ENCODE peak calls at places on chromosome 22, in eight cellular contexts. One of them, this sample, is unnamed.

GRCh38 chr22:25038771-25039170 is 86.3 kb downstream of the KIAA1671 start:
- DNase-seq in choroid plexus epithelial cell: no peak
- DNase-seq in cardiac muscle cell: no peak
- DNase-seq in AG04450: no peak
- DNase-seq in heart left ventricle: no peak
- DNase-seq in lung: no peak
- DNase-seq in esophagus muscularis mucosa: no peak
- DNase-seq in fibroblast of the aortic adventitia: no peak
- DNase-seq in this sample: no peak

GRCh38 chr22:48738204-48738980 is 1089.3 kb downstream of the BRD1 start:
- DNase-seq in lung: no peak
- DNase-seq in heart left ventricle: no peak
- DNase-seq in fibroblast of the aortic adventitia: no peak
- DNase-seq in AG04450: no peak
- DNase-seq in choroid plexus epithelial cell: no peak
- DNase-seq in cardiac muscle cell: no peak
- DNase-seq in esophagus muscularis mucosa: no peak
- DNase-seq in this sample: no peak

GRCh38 chr22:48536691-48537591 is 1290.7 kb downstream of the BRD1 start:
- DNase-seq in choroid plexus epithelial cell: no peak
- DNase-seq in AG04450: no peak
- DNase-seq in esophagus muscularis mucosa: no peak
- DNase-seq in fibroblast of the aortic adventitia: no peak
- DNase-seq in lung: no peak
- DNase-seq in cardiac muscle cell: no peak
- DNase-seq in heart left ventricle: no peak
- DNase-seq in this sample: no peak

GRCh38 chr22:32106930-32107329 is 52.2 kb downstream of the C22orf42 start:
- DNase-seq in esophagus muscularis mucosa: peak; percentile 37
- DNase-seq in choroid plexus epithelial cell: peak; percentile 26
- DNase-seq in heart left ventricle: no peak
- DNase-seq in fibroblast of the aortic adventitia: peak; percentile 8
- DNase-seq in lung: no peak
- DNase-seq in cardiac muscle cell: peak; percentile 27
- DNase-seq in AG04450: no peak
- DNase-seq in this sample: no peak

GRCh38 chr22:26785942-26786341 is 128.6 kb downstream of the MIAT start:
- DNase-seq in choroid plexus epithelial cell: no peak
- DNase-seq in cardiac muscle cell: no peak
- DNase-seq in fibroblast of the aortic adventitia: no peak
- DNase-seq in AG04450: no peak
- DNase-seq in heart left ventricle: no peak
- DNase-seq in lung: no peak
- DNase-seq in esophagus muscularis mucosa: no peak
- DNase-seq in this sample: no peak

GRCh38 chr22:39419096-39419495 is 19.5 kb downstream of the TAB1 start:
- DNase-seq in esophagus muscularis mucosa: no peak
- DNase-seq in lung: no peak
- DNase-seq in cardiac muscle cell: no peak
- DNase-seq in choroid plexus epithelial cell: no peak
- DNase-seq in fibroblast of the aortic adventitia: no peak
- DNase-seq in AG04450: no peak
- DNase-seq in heart left ventricle: no peak
- DNase-seq in this sample: no peak

GRCh38 chr22:28883917-28884753 is 763 bp downstream of the ZNRF3 start:
- DNase-seq in cardiac muscle cell: peak; percentile 55
- DNase-seq in choroid plexus epithelial cell: peak; percentile 60
- DNase-seq in heart left ventricle: peak; percentile 66
- DNase-seq in fibroblast of the aortic adventitia: peak; percentile 30
- DNase-seq in AG04450: no peak
- DNase-seq in esophagus muscularis mucosa: no peak
- DNase-seq in lung: no peak
- DNase-seq in this sample: no peak

GRCh38 chr22:22235564-22235963 is 9.0 kb upstream of the VPREB1 start:
- DNase-seq in lung: no peak
- DNase-seq in esophagus muscularis mucosa: peak; percentile 80
- DNase-seq in AG04450: no peak
- DNase-seq in heart left ventricle: no peak
- DNase-seq in choroid plexus epithelial cell: peak; percentile 42
- DNase-seq in fibroblast of the aortic adventitia: peak; percentile 33
- DNase-seq in cardiac muscle cell: peak; percentile 29
- DNase-seq in this sample: no peak

GRCh38 chr22:25081409-25081824 is 118.2 kb upstream of the CRYBB3 start:
- DNase-seq in fibroblast of the aortic adventitia: no peak
- DNase-seq in heart left ventricle: no peak
- DNase-seq in lung: no peak
- DNase-seq in esophagus muscularis mucosa: no peak
- DNase-seq in choroid plexus epithelial cell: peak; percentile 58
- DNase-seq in cardiac muscle cell: peak; percentile 39
- DNase-seq in AG04450: no peak
- DNase-seq in this sample: no peak

GRCh38 chr22:22171357-22172218 is 73.0 kb upstream of the VPREB1 start:
- DNase-seq in fibroblast of the aortic adventitia: no peak
- DNase-seq in choroid plexus epithelial cell: peak; percentile 18
- DNase-seq in cardiac muscle cell: peak; percentile 5
- DNase-seq in esophagus muscularis mucosa: peak; percentile 90
- DNase-seq in lung: no peak
- DNase-seq in heart left ventricle: no peak
- DNase-seq in AG04450: no peak
- DNase-seq in this sample: no peak

DNA sequence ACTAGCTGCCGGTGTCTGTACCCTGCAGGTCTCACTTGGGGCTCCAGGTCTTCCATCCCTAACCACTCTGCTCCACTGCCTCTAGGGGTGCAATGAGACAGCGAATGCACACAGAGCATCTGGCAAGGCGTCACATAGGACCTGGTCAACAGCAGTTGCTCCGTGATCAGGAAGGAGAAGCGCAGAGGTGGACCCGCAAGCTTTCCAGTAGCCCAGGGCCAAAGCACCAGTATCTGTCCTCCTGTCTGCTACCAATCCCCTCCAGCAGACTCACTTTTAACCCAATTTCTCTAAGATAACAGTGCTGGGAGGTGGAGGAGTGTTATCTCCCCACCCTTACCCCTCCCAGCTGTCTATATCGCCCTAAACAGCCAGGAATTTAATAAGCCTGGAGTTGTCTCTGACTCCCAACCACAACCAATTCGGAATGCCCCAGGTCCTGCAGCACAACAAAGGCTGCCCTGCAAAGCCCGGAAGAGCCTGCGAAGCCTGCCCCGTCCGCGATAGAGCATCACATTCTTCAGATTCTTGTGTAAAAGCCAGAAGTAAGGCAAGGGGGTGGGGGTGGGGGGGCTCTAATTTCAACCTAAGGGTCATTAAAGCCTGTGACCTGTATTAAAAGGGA is 19.3 kb downstream of the MYH9 start:
- DNase-seq in AG04450: peak; percentile 63
- DNase-seq in fibroblast of the aortic adventitia: peak; percentile 83
- DNase-seq in lung: no peak
- DNase-seq in choroid plexus epithelial cell: peak; percentile 83
- DNase-seq in esophagus muscularis mucosa: no peak
- DNase-seq in heart left ventricle: no peak
- DNase-seq in cardiac muscle cell: peak; percentile 91
- DNase-seq in this sample: peak; percentile 60
- TF ChIP-seq CTCF in AG04450: peak; percentile 3
- TF ChIP-seq CTCF in fibroblast of the aortic adventitia: no peak
- TF ChIP-seq CTCF in lung: peak; percentile 4
- TF ChIP-seq CTCF in choroid plexus epithelial cell: peak; percentile 34
- TF ChIP-seq CTCF in esophagus muscularis mucosa: peak; percentile 20
- TF ChIP-seq CTCF in heart left ventricle: no peak
- TF ChIP-seq CTCF in cardiac muscle cell: peak; percentile 28
- TF ChIP-seq CTCF in this sample: peak; percentile 44

DNA sequence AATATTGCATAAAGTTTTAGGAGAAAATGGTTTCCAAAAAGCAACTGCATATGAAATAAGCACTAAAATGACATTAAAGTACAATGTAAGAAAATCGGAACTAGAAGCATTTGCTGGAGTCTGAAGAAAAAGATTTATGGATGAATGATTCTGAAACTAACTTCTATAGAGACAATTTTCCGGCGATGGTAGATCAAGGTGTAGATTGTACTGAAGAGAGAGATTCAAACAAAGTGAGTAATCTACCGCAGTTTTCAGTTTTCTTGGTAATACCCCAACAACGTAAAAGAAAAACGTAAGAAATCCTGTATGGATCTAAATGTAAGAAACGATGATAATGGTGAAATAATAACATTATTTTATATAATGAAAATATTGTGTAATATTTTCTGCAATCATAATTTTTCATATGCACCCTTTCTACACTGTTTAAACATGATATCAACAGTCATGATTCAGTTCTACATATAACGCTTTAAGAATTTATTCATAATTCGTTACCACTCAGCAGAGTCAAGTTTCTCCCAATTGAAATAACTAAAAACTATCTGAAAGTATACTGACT is 1.8 kb upstream of the CDPF1 start:
- DNase-seq in fibroblast of the aortic adventitia: no peak
- DNase-seq in heart left ventricle: no peak
- DNase-seq in cardiac muscle cell: no peak
- DNase-seq in esophagus muscularis mucosa: no peak
- DNase-seq in AG04450: no peak
- DNase-seq in choroid plexus epithelial cell: no peak
- DNase-seq in lung: no peak
- DNase-seq in this sample: no peak
- H3K4me3 ChIP-seq in fibroblast of the aortic adventitia: no peak overlapping the region
- H3K4me3 ChIP-seq in heart left ventricle: no peak overlapping the region
- H3K4me3 ChIP-seq in cardiac muscle cell: no peak overlapping the region
- H3K4me3 ChIP-seq in esophagus muscularis mucosa: peak overlapping the region; percentile 75
- H3K4me3 ChIP-seq in AG04450: no peak overlapping the region
- H3K4me3 ChIP-seq in choroid plexus epithelial cell: no peak overlapping the region
- H3K4me3 ChIP-seq in lung: no peak overlapping the region
- H3K4me3 ChIP-seq in this sample: no peak overlapping the region

DNA sequence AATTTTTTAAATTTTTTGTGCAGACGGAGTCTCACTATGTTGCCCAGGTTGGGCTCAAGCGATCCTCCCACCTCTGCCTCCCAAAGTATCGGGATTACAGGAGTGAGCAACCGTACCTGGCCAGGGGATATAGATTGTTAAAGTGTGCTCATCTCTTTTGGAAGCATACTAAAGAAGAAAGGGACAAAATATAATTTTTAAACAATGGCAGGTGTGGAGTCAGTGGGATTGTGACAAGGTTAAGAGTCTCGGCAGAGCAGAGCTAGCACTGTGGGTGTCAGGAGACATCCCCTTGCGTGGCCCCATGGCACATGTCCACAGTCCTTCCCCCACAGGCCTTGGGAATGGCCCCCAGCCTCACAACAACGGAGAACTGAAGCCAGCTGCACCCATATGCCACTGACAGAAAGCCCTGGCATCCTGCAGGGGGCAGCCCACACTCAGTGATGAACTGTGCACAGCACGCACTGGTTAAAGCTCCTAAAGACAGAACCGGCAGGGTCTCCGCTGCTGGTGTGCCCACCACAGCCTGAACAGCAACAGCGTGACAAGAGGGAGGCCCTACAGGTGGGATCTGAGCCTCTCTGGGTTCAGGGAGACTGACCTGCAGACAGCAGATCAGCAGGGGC is 29.9 kb downstream of the SERPIND1 start:
- DNase-seq in lung: no peak
- DNase-seq in esophagus muscularis mucosa: no peak
- DNase-seq in fibroblast of the aortic adventitia: peak; percentile 31
- DNase-seq in cardiac muscle cell: peak; percentile 56
- DNase-seq in AG04450: peak; percentile 16
- DNase-seq in heart left ventricle: no peak
- DNase-seq in choroid plexus epithelial cell: peak; percentile 70
- DNase-seq in this sample: no peak
- TF ChIP-seq CTCF in lung: no peak
- TF ChIP-seq CTCF in esophagus muscularis mucosa: peak; percentile 14
- TF ChIP-seq CTCF in fibroblast of the aortic adventitia: peak; percentile 52
- TF ChIP-seq CTCF in cardiac muscle cell: peak; percentile 69
- TF ChIP-seq CTCF in AG04450: peak; percentile 79
- TF ChIP-seq CTCF in heart left ventricle: no peak
- TF ChIP-seq CTCF in choroid plexus epithelial cell: peak; percentile 84
- TF ChIP-seq CTCF in this sample: peak; percentile 73

GRCh38 chr22:30212996-30213441 is 33.5 kb downstream of the LIF start:
- DNase-seq in fibroblast of the aortic adventitia: peak; percentile 86
- DNase-seq in heart left ventricle: no peak
- DNase-seq in AG04450: no peak
- DNase-seq in cardiac muscle cell: peak; percentile 93
- DNase-seq in esophagus muscularis mucosa: no peak
- DNase-seq in choroid plexus epithelial cell: peak; percentile 91
- DNase-seq in lung: no peak
- DNase-seq in this sample: no peak
- H3K4me3 ChIP-seq in fibroblast of the aortic adventitia: no peak overlapping the region
- H3K4me3 ChIP-seq in heart left ventricle: no peak overlapping the region
- H3K4me3 ChIP-seq in AG04450: no peak overlapping the region
- H3K4me3 ChIP-seq in cardiac muscle cell: no peak overlapping the region
- H3K4me3 ChIP-seq in esophagus muscularis mucosa: no peak overlapping the region
- H3K4me3 ChIP-seq in choroid plexus epithelial cell: no peak overlapping the region
- H3K4me3 ChIP-seq in lung: no peak overlapping the region
- H3K4me3 ChIP-seq in this sample: no peak overlapping the region

GRCh38 chr22:43000441-43001175 is 14.3 kb downstream of the PACSIN2 start:
- DNase-seq in cardiac muscle cell: peak; percentile 40
- DNase-seq in lung: no peak
- DNase-seq in AG04450: no peak
- DNase-seq in esophagus muscularis mucosa: no peak
- DNase-seq in heart left ventricle: no peak
- DNase-seq in choroid plexus epithelial cell: no peak
- DNase-seq in fibroblast of the aortic adventitia: peak; percentile 61
- DNase-seq in this sample: no peak
- TF ChIP-seq CTCF in cardiac muscle cell: no peak
- TF ChIP-seq CTCF in lung: no peak
- TF ChIP-seq CTCF in AG04450: no peak
- TF ChIP-seq CTCF in esophagus muscularis mucosa: no peak
- TF ChIP-seq CTCF in heart left ventricle: no peak
- TF ChIP-seq CTCF in choroid plexus epithelial cell: no peak
- TF ChIP-seq CTCF in fibroblast of the aortic adventitia: no peak
- TF ChIP-seq CTCF in this sample: no peak

DNA sequence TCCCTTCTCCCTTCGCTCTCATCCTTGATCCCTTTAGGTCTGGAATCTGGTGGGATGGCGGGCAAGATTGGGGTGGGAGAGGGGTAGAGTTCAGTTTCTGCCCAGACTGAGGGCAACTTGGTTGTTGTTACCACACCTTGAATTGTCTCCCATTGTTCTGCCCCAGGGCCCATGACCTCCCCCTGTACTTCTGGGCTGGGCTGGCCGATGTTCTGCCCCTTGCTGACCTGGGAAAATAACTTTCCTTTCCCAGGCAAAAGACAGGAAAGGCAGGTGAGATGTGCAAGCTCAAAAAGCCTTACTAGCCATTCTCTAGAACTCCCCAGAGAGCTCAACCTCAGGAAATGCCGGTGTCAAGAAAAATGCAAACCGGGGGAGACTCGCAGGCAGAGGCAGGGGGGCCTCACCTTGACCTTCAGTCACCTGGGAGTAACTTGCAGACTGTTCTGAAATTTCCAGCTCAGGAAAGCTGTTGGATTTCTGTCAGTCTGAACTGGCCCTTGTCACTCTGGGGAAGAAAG is 32.4 kb upstream of the EIF3D start:
- DNase-seq in fibroblast of the aortic adventitia: no peak
- DNase-seq in AG04450: no peak
- DNase-seq in lung: no peak
- DNase-seq in cardiac muscle cell: no peak
- DNase-seq in heart left ventricle: no peak
- DNase-seq in choroid plexus epithelial cell: no peak
- DNase-seq in esophagus muscularis mucosa: no peak
- DNase-seq in this sample: no peak
- H3K4me3 ChIP-seq in fibroblast of the aortic adventitia: no peak overlapping the region
- H3K4me3 ChIP-seq in AG04450: no peak overlapping the region
- H3K4me3 ChIP-seq in lung: no peak overlapping the region
- H3K4me3 ChIP-seq in cardiac muscle cell: no peak overlapping the region
- H3K4me3 ChIP-seq in heart left ventricle: no peak overlapping the region
- H3K4me3 ChIP-seq in choroid plexus epithelial cell: no peak overlapping the region
- H3K4me3 ChIP-seq in esophagus muscularis mucosa: no peak overlapping the region
- H3K4me3 ChIP-seq in this sample: no peak overlapping the region

GRCh38 chr22:37636186-37636948 is 3.1 kb upstream of the SH3BP1 start:
- DNase-seq in cardiac muscle cell: peak; percentile 84
- DNase-seq in choroid plexus epithelial cell: peak; percentile 98
- DNase-seq in lung: no peak
- DNase-seq in fibroblast of the aortic adventitia: peak; percentile 58
- DNase-seq in heart left ventricle: no peak
- DNase-seq in esophagus muscularis mucosa: no peak
- DNase-seq in AG04450: no peak
- DNase-seq in this sample: no peak
- TF ChIP-seq CTCF in cardiac muscle cell: peak; percentile 48
- TF ChIP-seq CTCF in choroid plexus epithelial cell: peak; percentile 64
- TF ChIP-seq CTCF in lung: no peak
- TF ChIP-seq CTCF in fibroblast of the aortic adventitia: peak; percentile 44
- TF ChIP-seq CTCF in heart left ventricle: no peak
- TF ChIP-seq CTCF in esophagus muscularis mucosa: no peak
- TF ChIP-seq CTCF in AG04450: peak; percentile 61
- TF ChIP-seq CTCF in this sample: peak; percentile 47